ENCODE peak calls at places on chromosome 14, in four cellular contexts. Z is NT2/D1, J is H1, I is GM12878. N is an unnamed sample.

GRCh38 chr14:101495827-101496778 is 65.2 kb upstream of the DIO3 start:
- DNase-seq in Z (peak; percentile 23), J (peak; percentile 62), I (no peak), N (no peak)

GRCh38 chr14:73610692-73611091 is 1.6 kb upstream of the ACOT6 start:
- DNase-seq in Z (no peak), J (no peak), I (no peak), N (no peak)

GRCh38 chr14:53599221-53599945 is 357.2 kb downstream of the BMP4 start:
- DNase-seq in Z (no peak), J (no peak), I (no peak), N (no peak)

GRCh38 chr14:91113829-91114078 is at the start of gene DGLUCY:
- DNase-seq in Z (no peak), J (no peak), I (no peak), N (no peak)

GRCh38 chr14:85917631-85918030 is 387.7 kb downstream of the FLRT2 start:
- DNase-seq in Z (no peak), J (no peak), I (no peak), N (no peak)

GRCh38 chr14:96888593-96888992 is 91.4 kb downstream of the VRK1 start:
- DNase-seq in Z (no peak), J (no peak), I (no peak), N (no peak)

GRCh38 chr14:31360919-31361662 is 59.3 kb downstream of the HEATR5A start:
- DNase-seq in Z (no peak), J (no peak), I (no peak), N (no peak)

GRCh38 chr14:98347686-98348085 is 924.3 kb downstream of the BCL11B start:
- DNase-seq in Z (no peak), J (no peak), I (no peak), N (no peak)

GRCh38 chr14:66495214-66496098 is 9.3 kb downstream of the CCDC196 start:
- DNase-seq in Z (peak; percentile 32), J (no peak), I (peak; percentile 45), N (peak; percentile 39)

GRCh38 chr14:90714811-90715210 is 101.4 kb downstream of the TTC7B start:
- DNase-seq in Z (no peak), J (no peak), I (no peak), N (no peak)

GRCh38 chr14:26395726-26396125 is 202.1 kb downstream of the NOVA1 start:
- DNase-seq in Z (no peak), J (no peak), I (no peak), N (no peak)

GRCh38 chr14:76564471-76565119 is 188.7 kb downstream of the ESRRB start:
- DNase-seq in Z (no peak), J (no peak), I (no peak), N (peak; percentile 49)
- TF ChIP-seq ZNF274 in Z (no peak), J (no peak), I (no peak), N (no peak)

GRCh38 chr14:83988274-83988673 is 1541.7 kb upstream of the FLRT2 start:
- DNase-seq in Z (no peak), J (no peak), I (no peak), N (no peak)
- TF ChIP-seq ZNF274 in Z (no peak), J (no peak), I (no peak), N (no peak)

DNA sequence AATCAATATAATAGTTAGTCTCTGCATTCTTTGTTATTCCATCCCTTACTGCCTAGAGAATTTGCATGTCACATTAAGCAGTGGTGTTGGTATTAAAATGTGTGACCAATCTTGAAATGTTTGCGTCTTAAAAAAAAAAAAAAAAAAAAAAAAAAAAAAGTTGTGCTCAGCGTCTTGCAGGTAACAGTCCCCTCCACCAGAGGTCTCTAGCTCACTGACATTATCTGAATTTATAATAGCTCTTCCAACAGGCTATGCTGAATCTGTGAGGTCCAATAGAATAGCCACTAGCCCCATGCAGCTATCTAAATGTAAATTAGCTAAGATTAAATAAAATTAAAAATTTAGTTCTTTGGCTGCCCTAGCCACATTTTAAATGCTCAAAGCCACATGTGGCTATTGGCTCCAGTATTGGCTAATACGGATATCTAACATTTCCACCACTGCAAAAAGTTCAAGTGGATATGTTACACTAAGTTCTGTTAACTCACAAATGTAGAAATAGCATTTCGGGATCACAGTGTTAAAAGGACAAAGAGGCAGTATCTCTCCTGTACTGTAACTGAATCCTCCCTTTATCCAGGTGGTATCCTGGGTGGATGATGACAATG is 28.7 kb downstream of the NKX2-8 start:
- DNase-seq in Z (peak; percentile 8), J (no peak), I (no peak), N (peak; percentile 41)
- TF ChIP-seq ZNF274 in Z (no peak), J (no peak), I (no peak), N (no peak)

GRCh38 chr14:105204206-105204930 is 23.3 kb upstream of the NUDT14 start:
- DNase-seq in Z (no peak), J (no peak), I (no peak), N (no peak)
- TF ChIP-seq ZNF274 in Z (no peak), J (no peak), I (no peak), N (no peak)

DNA sequence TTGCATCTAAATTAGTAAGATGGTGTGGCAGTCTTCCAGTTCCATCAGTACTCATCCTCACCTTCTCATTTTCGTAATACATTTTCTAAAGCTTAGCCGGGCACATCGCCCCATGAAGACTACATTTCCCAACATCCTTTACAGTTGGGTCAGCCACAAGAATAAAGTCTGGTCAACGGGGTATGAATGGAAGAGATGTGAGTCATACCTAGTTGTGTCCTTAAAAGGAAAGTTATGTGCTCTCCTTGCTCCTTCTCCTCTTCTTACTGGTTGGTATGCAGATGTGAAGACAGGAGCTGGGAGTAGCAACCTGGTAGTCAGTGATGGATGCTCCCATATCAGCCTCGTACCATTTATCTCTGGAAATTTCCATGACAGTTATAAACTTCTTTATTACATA is 35.9 kb upstream of the EGLN3 start:
- DNase-seq in Z (no peak), J (no peak), I (no peak), N (peak; percentile 32)
- TF ChIP-seq ZNF274 in Z (no peak), J (no peak), I (no peak), N (no peak)

GRCh38 chr14:95043732-95044462 is 113.4 kb downstream of the DICER1 start:
- DNase-seq in Z (no peak), J (peak; percentile 29), I (no peak), N (no peak)
- TF ChIP-seq ZNF274 in Z (no peak), J (no peak), I (no peak), N (no peak)

GRCh38 chr14:35385042-35385839 is 19.3 kb downstream of the NFKBIA start:
- DNase-seq in Z (no peak), J (no peak), I (no peak), N (no peak)

GRCh38 chr14:35387209-35387608 is 17.3 kb downstream of the NFKBIA start:
- DNase-seq in Z (no peak), J (no peak), I (no peak), N (no peak)

GRCh38 chr14:35387713-35388579 is 16.6 kb downstream of the NFKBIA start:
- DNase-seq in Z (no peak), J (no peak), I (no peak), N (no peak)

GRCh38 chr14:35388656-35389314 is 15.8 kb downstream of the NFKBIA start:
- DNase-seq in Z (no peak), J (no peak), I (no peak), N (no peak)

DNA sequence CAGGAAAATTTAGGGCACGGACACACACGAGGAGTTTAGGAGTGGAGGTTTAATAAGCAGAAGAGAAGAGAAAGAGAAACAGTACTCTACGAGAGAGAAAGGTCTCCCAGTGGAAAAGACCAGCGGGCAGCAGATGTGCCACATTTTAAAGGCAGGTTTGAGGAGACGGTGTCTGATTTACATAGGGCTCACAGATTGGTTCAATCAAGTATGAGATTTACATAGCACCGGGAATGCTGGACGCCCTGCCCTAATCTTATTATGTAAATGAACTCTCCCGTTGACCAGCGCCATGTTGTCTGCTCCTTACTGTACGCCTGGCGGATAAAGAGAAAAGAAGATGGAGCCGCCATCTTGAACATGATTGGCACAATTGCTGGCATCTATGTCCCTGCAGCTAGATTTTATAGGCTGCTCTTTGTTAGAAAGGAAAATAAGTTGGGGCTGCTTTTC is 17.9 kb downstream of the NFKBIA start:
- DNase-seq in Z (no peak), J (no peak), I (no peak), N (no peak)
- TF ChIP-seq ZNF274 in Z (no peak), J (no peak), I (no peak), N (no peak)

DNA sequence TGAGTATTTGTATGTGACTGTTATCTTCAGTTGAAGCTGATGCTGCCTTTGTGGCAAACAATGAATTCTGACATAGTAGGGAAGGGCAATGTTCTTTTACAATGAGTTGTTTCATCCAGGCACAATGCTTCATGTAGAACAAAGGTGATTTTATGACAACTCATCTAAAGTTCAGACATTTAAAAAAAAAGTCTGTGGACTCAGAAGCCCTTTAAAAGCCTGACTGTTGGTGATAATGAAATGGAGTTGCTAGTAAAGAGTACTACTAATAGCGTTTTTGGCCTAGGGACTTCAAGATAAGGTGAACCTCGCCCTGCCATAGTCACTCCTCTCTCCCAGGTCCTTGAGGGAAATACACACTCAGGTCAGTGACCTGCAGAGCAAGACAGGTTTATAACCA is 105.1 kb downstream of the AKAP6 start:
- DNase-seq in Z (no peak), J (no peak), I (no peak), N (no peak)
- TF ChIP-seq ZNF274 in Z (no peak), J (no peak), I (no peak), N (no peak)

DNA sequence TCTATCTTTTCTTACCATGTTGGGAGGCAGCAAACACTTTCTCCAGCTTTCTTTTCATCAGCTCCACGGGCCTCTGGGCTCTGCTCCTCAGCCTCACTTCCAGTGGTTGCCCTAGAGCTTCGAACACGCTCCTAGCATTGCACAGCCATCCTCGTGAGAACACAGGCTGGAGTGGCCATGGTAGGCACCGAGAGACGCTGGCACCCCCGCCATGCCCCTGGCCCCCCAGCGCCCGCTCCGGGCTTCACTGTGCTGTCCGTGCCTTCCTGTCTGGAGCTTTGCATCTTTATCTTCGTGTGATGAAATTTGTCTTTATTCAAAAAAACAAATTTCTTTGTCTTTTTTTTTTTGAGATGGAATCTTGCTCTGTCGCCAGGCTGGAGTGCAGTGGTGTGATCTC is 352.2 kb downstream of the TMEM121 start:
- DNase-seq in Z (no peak), J (no peak), I (no peak), N (no peak)
- TF ChIP-seq ZNF274 in Z (no peak), J (no peak), I (no peak), N (no peak)

GRCh38 chr14:64074961-64075619 is 219.1 kb downstream of the ESR2 start:
- DNase-seq in Z (no peak), J (no peak), I (no peak), N (no peak)
- TF ChIP-seq ZNF274 in Z (no peak), J (no peak), I (no peak), N (no peak)